ENCODE peak calls at places on chromosomes 12 and 14, in seven cellular contexts. One of them, this sample, is unnamed. For H3K4me1, the result is how much of the 10 kb centered on the place peaks cover.

GRCh38 chr12:104462931-104463339 is 6.2 kb downstream of the CHST11 start:
- DNase-seq in GM23248: no peak
- DNase-seq in IMR-90: no peak
- DNase-seq in adrenal gland: no peak
- DNase-seq in right lobe of liver: no peak
- DNase-seq in left ventricle myocardium inferior: no peak
- DNase-seq in mammary epithelial cell: no peak
- DNase-seq in this sample: no peak

GRCh38 chr14:69226736-69227135 is 33.2 kb upstream of the GALNT16 start:
- DNase-seq in left ventricle myocardium inferior: no peak
- DNase-seq in GM23248: peak
- DNase-seq in right lobe of liver: no peak
- DNase-seq in adrenal gland: no peak
- DNase-seq in mammary epithelial cell: no peak
- DNase-seq in IMR-90: no peak
- DNase-seq in this sample: no peak

GRCh38 chr12:51269174-51270066 is 795 bp downstream of the SMAGP start:
- DNase-seq in GM23248: peak
- DNase-seq in IMR-90: no peak
- DNase-seq in right lobe of liver: peak
- DNase-seq in left ventricle myocardium inferior: peak
- DNase-seq in adrenal gland: peak
- DNase-seq in mammary epithelial cell: peak
- DNase-seq in this sample: no peak

GRCh38 chr12:56590237-56590830 is 39.8 kb downstream of the BAZ2A start:
- DNase-seq in right lobe of liver: no peak
- DNase-seq in mammary epithelial cell: peak
- DNase-seq in GM23248: peak
- DNase-seq in IMR-90: peak
- DNase-seq in adrenal gland: no peak
- DNase-seq in left ventricle myocardium inferior: no peak
- DNase-seq in this sample: no peak

GRCh38 chr14:41609704-41610183 is 3.1 kb downstream of the LRFN5 start:
- DNase-seq in GM23248: peak
- DNase-seq in left ventricle myocardium inferior: peak
- DNase-seq in mammary epithelial cell: no peak
- DNase-seq in adrenal gland: peak
- DNase-seq in IMR-90: peak
- DNase-seq in right lobe of liver: no peak
- DNase-seq in this sample: no peak

GRCh38 chr12:71589478-71589881 is 74.2 kb downstream of the ZFC3H1 start:
- DNase-seq in GM23248: peak
- DNase-seq in right lobe of liver: no peak
- DNase-seq in adrenal gland: no peak
- DNase-seq in IMR-90: peak
- DNase-seq in left ventricle myocardium inferior: no peak
- DNase-seq in mammary epithelial cell: no peak
- DNase-seq in this sample: no peak

GRCh38 chr12:7137868-7138267 is 7.7 kb downstream of the CLSTN3 start:
- DNase-seq in GM23248: no peak
- DNase-seq in adrenal gland: no peak
- DNase-seq in right lobe of liver: no peak
- DNase-seq in left ventricle myocardium inferior: no peak
- DNase-seq in IMR-90: no peak
- DNase-seq in mammary epithelial cell: no peak
- DNase-seq in this sample: no peak

GRCh38 chr12:131755305-131756113 is 44.6 kb downstream of the SFSWAP start:
- DNase-seq in right lobe of liver: no peak
- DNase-seq in left ventricle myocardium inferior: no peak
- DNase-seq in IMR-90: peak
- DNase-seq in GM23248: peak
- DNase-seq in mammary epithelial cell: no peak
- DNase-seq in adrenal gland: no peak
- DNase-seq in this sample: no peak

GRCh38 chr12:6698352-6699046 is 2.1 kb downstream of the PIANP start:
- DNase-seq in right lobe of liver: no peak
- DNase-seq in IMR-90: no peak
- DNase-seq in GM23248: no peak
- DNase-seq in mammary epithelial cell: no peak
- DNase-seq in adrenal gland: no peak
- DNase-seq in left ventricle myocardium inferior: no peak
- DNase-seq in this sample: no peak

GRCh38 chr12:52739963-52740362 is 36.6 kb upstream of the KRT77 start:
- DNase-seq in left ventricle myocardium inferior: no peak
- DNase-seq in adrenal gland: no peak
- DNase-seq in mammary epithelial cell: no peak
- DNase-seq in IMR-90: no peak
- DNase-seq in GM23248: no peak
- DNase-seq in right lobe of liver: no peak
- DNase-seq in this sample: no peak

GRCh38 chr12:15049456-15050153 is 76.8 kb downstream of the PDE6H start:
- DNase-seq in IMR-90: no peak
- DNase-seq in right lobe of liver: no peak
- DNase-seq in left ventricle myocardium inferior: no peak
- DNase-seq in GM23248: no peak
- DNase-seq in mammary epithelial cell: no peak
- DNase-seq in adrenal gland: no peak
- DNase-seq in this sample: no peak

GRCh38 chr12:26845057-26845666 is 12.2 kb upstream of the ITPR2 start:
- DNase-seq in right lobe of liver: peak
- DNase-seq in GM23248: peak
- DNase-seq in IMR-90: peak
- DNase-seq in mammary epithelial cell: peak
- DNase-seq in adrenal gland: peak
- DNase-seq in left ventricle myocardium inferior: peak
- DNase-seq in this sample: peak

GRCh38 chr12:80902711-80903110 is 35.0 kb downstream of the LIN7A start:
- DNase-seq in IMR-90: no peak
- DNase-seq in mammary epithelial cell: no peak
- DNase-seq in adrenal gland: no peak
- DNase-seq in right lobe of liver: no peak
- DNase-seq in GM23248: no peak
- DNase-seq in left ventricle myocardium inferior: no peak
- DNase-seq in this sample: no peak

GRCh38 chr12:93373847-93374723 is 3.6 kb upstream of the NUDT4 start:
- DNase-seq in mammary epithelial cell: no peak
- DNase-seq in IMR-90: no peak
- DNase-seq in GM23248: no peak
- DNase-seq in right lobe of liver: no peak
- DNase-seq in adrenal gland: no peak
- DNase-seq in left ventricle myocardium inferior: no peak
- DNase-seq in this sample: no peak

GRCh38 chr14:100430571-100430970 is 107.4 kb downstream of the SLC25A47 start:
- DNase-seq in adrenal gland: no peak
- DNase-seq in GM23248: no peak
- DNase-seq in IMR-90: no peak
- DNase-seq in mammary epithelial cell: no peak
- DNase-seq in right lobe of liver: peak
- DNase-seq in left ventricle myocardium inferior: no peak
- DNase-seq in this sample: no peak
- H3K4me1 ChIP-seq in adrenal gland: under half
- H3K4me1 ChIP-seq in GM23248: under half
- H3K4me1 ChIP-seq in IMR-90: under half
- H3K4me1 ChIP-seq in mammary epithelial cell: under half
- H3K4me1 ChIP-seq in right lobe of liver: under half
- H3K4me1 ChIP-seq in left ventricle myocardium inferior: under half
- H3K4me1 ChIP-seq in this sample: under half

GRCh38 chr14:59631237-59631636 is 54.6 kb upstream of the CCDC175 start:
- DNase-seq in left ventricle myocardium inferior: no peak
- DNase-seq in adrenal gland: no peak
- DNase-seq in right lobe of liver: no peak
- DNase-seq in mammary epithelial cell: peak
- DNase-seq in GM23248: peak
- DNase-seq in IMR-90: no peak
- DNase-seq in this sample: no peak

GRCh38 chr14:59629384-59630158 is 53.0 kb upstream of the CCDC175 start:
- DNase-seq in mammary epithelial cell: no peak
- DNase-seq in left ventricle myocardium inferior: no peak
- DNase-seq in right lobe of liver: no peak
- DNase-seq in GM23248: no peak
- DNase-seq in IMR-90: no peak
- DNase-seq in adrenal gland: no peak
- DNase-seq in this sample: no peak

GRCh38 chr14:59632381-59632780 is 55.8 kb upstream of the CCDC175 start:
- DNase-seq in right lobe of liver: no peak
- DNase-seq in mammary epithelial cell: peak
- DNase-seq in left ventricle myocardium inferior: no peak
- DNase-seq in adrenal gland: no peak
- DNase-seq in IMR-90: peak
- DNase-seq in GM23248: peak
- DNase-seq in this sample: no peak

GRCh38 chr14:59627011-59627520 is 50.5 kb upstream of the CCDC175 start:
- DNase-seq in adrenal gland: no peak
- DNase-seq in GM23248: no peak
- DNase-seq in left ventricle myocardium inferior: no peak
- DNase-seq in IMR-90: no peak
- DNase-seq in right lobe of liver: no peak
- DNase-seq in mammary epithelial cell: no peak
- DNase-seq in this sample: no peak

GRCh38 chr14:59630281-59630963 is 53.8 kb upstream of the CCDC175 start:
- DNase-seq in adrenal gland: no peak
- DNase-seq in IMR-90: no peak
- DNase-seq in right lobe of liver: no peak
- DNase-seq in GM23248: peak
- DNase-seq in mammary epithelial cell: peak
- DNase-seq in left ventricle myocardium inferior: no peak
- DNase-seq in this sample: no peak
- H3K4me3 ChIP-seq in adrenal gland: no peak
- H3K4me3 ChIP-seq in IMR-90: peak
- H3K4me3 ChIP-seq in right lobe of liver: no peak
- H3K4me3 ChIP-seq in GM23248: peak
- H3K4me3 ChIP-seq in mammary epithelial cell: peak
- H3K4me3 ChIP-seq in left ventricle myocardium inferior: peak
- H3K4me3 ChIP-seq in this sample: peak

DNA sequence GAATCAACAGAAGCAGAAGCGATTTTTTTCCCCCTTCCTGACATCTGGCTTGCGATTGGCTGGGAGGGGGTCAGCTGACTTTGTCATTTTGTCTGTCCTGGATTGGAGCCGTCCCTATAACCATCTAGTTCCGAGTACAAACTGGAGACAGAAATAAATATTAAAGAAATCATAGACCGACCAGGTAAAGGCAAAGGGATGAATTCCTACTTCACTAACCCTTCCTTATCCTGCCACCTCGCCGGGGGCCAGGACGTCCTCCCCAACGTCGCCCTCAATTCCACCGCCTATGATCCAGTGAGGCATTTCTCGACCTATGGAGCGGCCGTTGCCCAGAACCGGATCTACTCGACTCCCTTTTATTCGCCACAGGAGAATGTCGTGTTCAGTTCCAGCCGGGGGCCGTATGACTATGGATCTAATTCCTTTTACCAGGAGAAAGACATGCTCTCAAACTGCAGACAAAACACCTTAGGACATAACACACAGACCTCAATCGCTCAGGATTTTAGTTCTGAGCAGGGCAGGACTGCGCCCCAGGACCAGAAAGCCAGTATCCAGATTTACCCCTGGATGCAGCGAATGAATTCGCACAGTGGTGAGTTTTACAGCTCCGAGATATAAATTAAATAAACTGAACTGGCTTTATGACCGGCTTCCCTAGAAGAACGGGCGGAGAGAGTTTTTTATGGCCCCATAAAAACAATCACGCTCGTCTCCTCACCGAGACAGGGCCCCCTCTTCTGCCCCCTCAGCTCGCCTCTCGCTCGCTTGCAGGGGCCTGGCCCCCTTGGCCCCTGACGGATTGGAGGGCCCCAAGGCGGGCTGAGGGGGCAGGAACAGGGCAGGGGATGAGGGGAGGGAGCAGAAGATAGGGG is at the start of gene HOXC6:
- DNase-seq in right lobe of liver: no peak
- DNase-seq in adrenal gland: peak
- DNase-seq in left ventricle myocardium inferior: no peak
- DNase-seq in mammary epithelial cell: no peak
- DNase-seq in IMR-90: no peak
- DNase-seq in GM23248: peak
- DNase-seq in this sample: no peak
- H3K4me1 ChIP-seq in right lobe of liver: under half
- H3K4me1 ChIP-seq in adrenal gland: under half
- H3K4me1 ChIP-seq in left ventricle myocardium inferior: under half
- H3K4me1 ChIP-seq in mammary epithelial cell: under half
- H3K4me1 ChIP-seq in IMR-90: under half
- H3K4me1 ChIP-seq in GM23248: half or more
- H3K4me1 ChIP-seq in this sample: under half

GRCh38 chr12:19778111-19778688 is 338.9 kb downstream of the AEBP2 start:
- DNase-seq in GM23248: peak
- DNase-seq in IMR-90: peak
- DNase-seq in adrenal gland: no peak
- DNase-seq in left ventricle myocardium inferior: no peak
- DNase-seq in mammary epithelial cell: no peak
- DNase-seq in right lobe of liver: no peak
- DNase-seq in this sample: no peak

GRCh38 chr12:19779393-19780056 is 340.2 kb downstream of the AEBP2 start:
- DNase-seq in left ventricle myocardium inferior: peak
- DNase-seq in GM23248: no peak
- DNase-seq in right lobe of liver: no peak
- DNase-seq in adrenal gland: no peak
- DNase-seq in IMR-90: no peak
- DNase-seq in mammary epithelial cell: no peak
- DNase-seq in this sample: no peak

GRCh38 chr12:19780460-19780859 is 341.2 kb downstream of the AEBP2 start:
- DNase-seq in mammary epithelial cell: no peak
- DNase-seq in GM23248: no peak
- DNase-seq in IMR-90: no peak
- DNase-seq in left ventricle myocardium inferior: no peak
- DNase-seq in adrenal gland: no peak
- DNase-seq in right lobe of liver: no peak
- DNase-seq in this sample: no peak

GRCh38 chr12:19778822-19779221 is 339.5 kb downstream of the AEBP2 start:
- DNase-seq in right lobe of liver: no peak
- DNase-seq in mammary epithelial cell: no peak
- DNase-seq in adrenal gland: no peak
- DNase-seq in left ventricle myocardium inferior: no peak
- DNase-seq in GM23248: no peak
- DNase-seq in IMR-90: no peak
- DNase-seq in this sample: no peak

DNA sequence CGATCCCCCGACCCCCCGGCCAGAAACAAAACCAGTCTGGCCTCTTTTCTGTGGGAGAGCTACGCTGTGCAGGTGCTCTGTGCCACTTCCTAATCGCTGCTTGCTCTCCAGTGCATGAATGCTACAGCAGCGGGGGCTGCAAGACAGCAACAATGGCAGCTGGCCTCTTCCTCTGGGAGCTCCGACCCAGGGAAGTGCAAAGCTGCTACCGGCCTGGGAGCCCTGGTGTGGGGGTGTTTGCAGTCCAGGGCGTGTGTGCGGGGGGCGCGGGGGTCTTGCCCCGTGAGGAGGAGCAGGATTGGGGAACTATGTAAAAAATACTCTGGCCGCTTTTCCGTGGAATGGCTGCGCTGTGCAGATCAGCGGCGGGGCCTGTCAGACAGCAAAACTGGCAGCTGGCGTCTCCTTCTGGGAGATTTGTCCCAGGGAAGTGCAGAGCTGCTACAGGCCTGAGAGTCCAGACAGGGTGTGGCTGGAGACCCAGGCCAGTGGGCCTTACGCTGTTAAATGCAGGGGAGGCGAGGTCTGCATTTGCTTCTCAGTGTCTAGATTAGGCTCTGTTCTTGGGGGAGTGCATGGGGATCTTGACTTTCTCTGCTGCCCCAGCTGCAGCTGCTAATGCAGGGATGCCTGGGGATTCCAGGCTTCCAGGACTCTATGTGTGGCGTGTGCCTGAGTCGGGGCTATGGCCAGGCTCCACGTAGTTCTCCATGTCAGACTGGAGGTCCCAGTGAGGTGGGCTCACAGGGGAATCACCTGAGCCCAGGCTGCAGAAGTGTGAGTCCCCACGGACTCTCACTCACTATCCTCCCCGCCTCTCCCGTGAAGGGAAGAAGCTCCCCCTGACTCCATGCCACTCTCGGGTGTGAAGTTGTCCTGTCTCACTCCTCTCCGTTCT is 344.5 kb downstream of the AEBP2 start:
- DNase-seq in left ventricle myocardium inferior: no peak
- DNase-seq in IMR-90: no peak
- DNase-seq in GM23248: no peak
- DNase-seq in right lobe of liver: no peak
- DNase-seq in adrenal gland: no peak
- DNase-seq in mammary epithelial cell: no peak
- DNase-seq in this sample: no peak
- H3K4me3 ChIP-seq in left ventricle myocardium inferior: peak
- H3K4me3 ChIP-seq in IMR-90: no peak
- H3K4me3 ChIP-seq in GM23248: no peak
- H3K4me3 ChIP-seq in right lobe of liver: no peak
- H3K4me3 ChIP-seq in adrenal gland: no peak
- H3K4me3 ChIP-seq in mammary epithelial cell: no peak
- H3K4me3 ChIP-seq in this sample: no peak